ENCODE peak calls at places on chromosomes 13 and 19, in seven cellular contexts. J, Z, U, B, P, Q and L are unnamed samples.

GRCh38 chr19:7995756-7996155 is 9.7 kb downstream of the ELAVL1 start:
- DNase-seq in B (no peak), U (no peak), Q (no peak), Z (no peak), J (no peak), P (no peak), L (no peak)

GRCh38 chr13:30845297-30846214 is 60.5 kb upstream of the MEDAG start:
- DNase-seq in Q (no peak), J (no peak), U (no peak), P (no peak), B (no peak), Z (no peak), L (no peak)

GRCh38 chr19:47518854-47519253 is 4.0 kb upstream of the NAPA start:
- DNase-seq in U (no peak), B (no peak), J (no peak), P (no peak), Q (no peak), Z (no peak), L (no peak)

GRCh38 chr19:18637644-18638630 is 1.1 kb downstream of the KLHL26 start:
- DNase-seq in J (no peak), B (no peak), Z (peak), U (no peak), P (peak), Q (no peak), L (peak)

GRCh38 chr19:10760268-10760944 is 42.5 kb downstream of the DNM2 start:
- DNase-seq in P (no peak), Q (no peak), J (peak), U (no peak), Z (peak), B (peak), L (no peak)

GRCh38 chr13:113970810-113971470 is 2.9 kb downstream of the C13orf46 start:
- DNase-seq in U (peak), Z (peak), P (no peak), Q (peak), B (no peak), J (no peak), L (no peak)

GRCh38 chr13:45137501-45137880 is 17.2 kb downstream of the GTF2F2 start:
- DNase-seq in Z (no peak), Q (no peak), B (no peak), P (no peak), J (no peak), U (no peak), L (no peak)

GRCh38 chr13:99384468-99384867 is 77.3 kb upstream of the GPR183 start:
- DNase-seq in U (no peak), Q (peak), P (no peak), B (no peak), J (peak), Z (peak), L (no peak)

GRCh38 chr13:45297456-45298205 is 43.4 kb downstream of the TPT1 start:
- DNase-seq in P (no peak), U (no peak), J (no peak), Q (no peak), B (no peak), Z (peak), L (no peak)

GRCh38 chr19:19562665-19563347 is 24.7 kb downstream of the CILP2 start:
- DNase-seq in U (no peak), B (no peak), Z (no peak), P (no peak), Q (no peak), J (peak), L (no peak)

GRCh38 chr13:51070005-51070649 is 40.9 kb downstream of the C13orf42 start:
- DNase-seq in B (peak), U (peak), J (peak), P (peak), Q (peak), Z (peak), L (peak)

GRCh38 chr19:16301999-16302694 is 22.5 kb upstream of the KLF2 start:
- DNase-seq in P (no peak), J (no peak), U (peak), Q (no peak), Z (no peak), B (no peak), L (no peak)

GRCh38 chr19:15293751-15294505 is 38.4 kb downstream of the BRD4 start:
- DNase-seq in P (no peak), J (no peak), B (no peak), Q (no peak), U (peak), Z (no peak), L (no peak)

GRCh38 chr19:9871626-9872338 is 36.7 kb downstream of the PIN1 start:
- DNase-seq in B (no peak), J (no peak), Q (no peak), U (no peak), Z (no peak), P (peak), L (no peak)

GRCh38 chr19:8445488-8446001 is 770 bp downstream of the HNRNPM start:
- DNase-seq in U (peak), B (no peak), P (peak), Q (peak), Z (peak), J (peak), L (peak)

GRCh38 chr13:25906211-25906661 is 145.6 kb downstream of the SHISA2 start:
- DNase-seq in U (no peak), J (no peak), Z (no peak), P (no peak), Q (no peak), B (no peak), L (no peak)

GRCh38 chr19:29216021-29216420 is 3.1 kb upstream of the UQCRFS1 start:
- DNase-seq in J (no peak), U (no peak), Z (no peak), B (no peak), P (no peak), Q (no peak), L (no peak)

GRCh38 chr13:45918597-45918996 is 67.0 kb upstream of the SIAH3 start:
- DNase-seq in U (no peak), J (no peak), Z (no peak), Q (no peak), P (no peak), B (no peak), L (no peak)

GRCh38 chr13:66162470-66162869 is 1067.7 kb downstream of the PCDH9 start:
- DNase-seq in U (no peak), Z (no peak), Q (no peak), P (no peak), J (no peak), B (no peak), L (no peak)

GRCh38 chr13:22883961-22884360 is 296.8 kb upstream of the SGCG start:
- DNase-seq in B (no peak), U (no peak), P (no peak), Z (no peak), Q (no peak), J (no peak), L (no peak)

GRCh38 chr19:14479985-14480694 is 5.0 kb upstream of the PTGER1 start:
- DNase-seq in Q (no peak), U (no peak), Z (no peak), B (peak), J (peak), P (no peak), L (no peak)